ENCODE peak calls at places on chromosomes 6 and 20, in four cellular contexts. I is HepG2, Q is K562, A is SK-N-SH. Y is an unnamed sample.

GRCh38 chr6:148441454-148441911 is 98.8 kb downstream of the SASH1 start:
- DNase-seq in I (peak; percentile 35), Q (no peak), A (no peak), Y (peak; percentile 66)

GRCh38 chr6:157667211-157668033 is 155.6 kb upstream of the SNX9 start:
- DNase-seq in I (peak; percentile 58), Q (peak; percentile 82), A (peak; percentile 77), Y (peak; percentile 53)

GRCh38 chr6:166569206-166569605 is 17.3 kb downstream of the RAMACL start:
- DNase-seq in I (no peak), Q (no peak), A (no peak), Y (no peak)

GRCh38 chr6:109056661-109057060 is 38.0 kb downstream of the SESN1 start:
- DNase-seq in I (no peak), Q (peak; percentile 19), A (no peak), Y (no peak)

GRCh38 chr20:1423625-1424106 is 30.8 kb upstream of the FKBP1A start:
- DNase-seq in I (peak; percentile 92), Q (peak; percentile 84), A (no peak), Y (peak; percentile 67)

GRCh38 chr20:19992996-19993908 is 23.9 kb upstream of the NAA20 start:
- DNase-seq in I (peak; percentile 43), Q (peak; percentile 13), A (peak; percentile 51), Y (peak; percentile 67)

GRCh38 chr6:158122048-158122447 is 46.0 kb downstream of the SERAC1 start:
- DNase-seq in I (peak; percentile 56), Q (no peak), A (no peak), Y (no peak)

GRCh38 chr6:38146021-38146657 is 326.6 kb downstream of the ZFAND3 start:
- DNase-seq in I (no peak), Q (no peak), A (no peak), Y (no peak)

GRCh38 chr6:14530385-14530784 is 412.8 kb downstream of the CD83 start:
- DNase-seq in I (no peak), Q (no peak), A (no peak), Y (no peak)

GRCh38 chr20:56893206-56893605 is 264.1 kb downstream of the TFAP2C start:
- DNase-seq in I (no peak), Q (peak; percentile 3), A (no peak), Y (no peak)

GRCh38 chr20:60835883-60836282 is 416.2 kb upstream of the CDH4 start:
- DNase-seq in I (no peak), Q (no peak), A (no peak), Y (no peak)

GRCh38 chr20:59165794-59166709 is 2.4 kb downstream of the ZNF831 start:
- DNase-seq in I (no peak), Q (no peak), A (no peak), Y (no peak)

GRCh38 chr20:49635171-49635570 is 67.2 kb upstream of the PTGIS start:
- DNase-seq in I (no peak), Q (no peak), A (peak; percentile 49), Y (no peak)

GRCh38 chr6:31386099-31386498 is 17.3 kb upstream of the MICA start:
- DNase-seq in I (no peak), Q (no peak), A (no peak), Y (no peak)

GRCh38 chr6:30260036-30260504 is 46.9 kb upstream of the TRIM26 start:
- DNase-seq in I (no peak), Q (no peak), A (no peak), Y (no peak)

GRCh38 chr6:3455490-3456394 is 1.1 kb downstream of the SLC22A23 start:
- DNase-seq in I (peak; percentile 38), Q (peak; percentile 56), A (peak; percentile 53), Y (no peak)

GRCh38 chr6:71886184-71887005 is at the start of gene RIMS1:
- DNase-seq in I (no peak), Q (no peak), A (peak; percentile 85), Y (no peak)

GRCh38 chr6:150589828-150590227 is 9.9 kb upstream of the PLEKHG1 start:
- DNase-seq in I (no peak), Q (no peak), A (no peak), Y (no peak)
- H2AFZ ChIP-seq in I (no peak overlapping the region), Q (no peak overlapping the region), A (no peak overlapping the region), Y (no peak overlapping the region)

DNA sequence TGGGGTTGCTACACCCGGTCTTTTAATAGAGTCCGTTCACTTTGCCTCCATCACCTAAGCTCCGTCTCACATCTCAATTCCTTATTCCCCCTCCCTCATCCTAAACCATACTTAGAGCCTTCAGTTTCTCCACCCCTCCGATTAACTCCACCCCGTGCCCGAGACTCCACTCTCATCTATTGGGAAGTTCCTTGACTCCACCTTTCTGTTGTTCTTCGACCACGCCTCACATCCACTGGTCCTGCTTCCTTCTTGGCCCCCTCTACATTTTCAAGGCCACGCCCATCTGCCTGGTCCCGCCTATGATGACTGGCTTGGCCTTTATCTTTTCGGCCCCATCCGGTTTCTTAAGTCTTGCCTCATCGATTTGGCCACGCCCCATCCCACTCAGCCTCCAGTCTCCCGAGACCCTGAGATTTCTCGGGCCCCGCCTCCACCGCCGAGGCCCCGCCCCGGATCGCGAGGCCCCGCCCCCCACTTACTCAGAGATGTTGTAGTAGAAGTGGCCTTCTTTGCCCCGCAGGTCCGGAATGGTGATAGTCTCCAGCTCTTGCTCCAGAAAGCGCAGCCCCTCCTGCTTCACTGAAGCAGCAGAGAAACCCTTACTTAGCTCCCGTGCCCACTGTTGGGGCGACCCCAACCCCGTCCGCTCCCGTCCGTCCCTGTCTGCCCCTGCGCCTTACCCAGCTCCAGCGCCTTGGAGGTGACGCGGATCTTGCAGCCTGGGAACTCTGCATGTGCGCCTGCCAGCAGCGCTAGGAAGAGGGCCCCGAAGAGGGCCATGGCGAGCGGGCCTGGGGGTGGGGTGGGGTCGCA is 1.1 kb downstream of the PLTP start:
- DNase-seq in I (no peak), Q (peak; percentile 100), A (peak; percentile 96), Y (peak; percentile 96)
- TF ChIP-seq REST in I (no peak), Q (no peak), A (no peak), Y (no peak)

GRCh38 chr6:119453242-119453641 is 103.7 kb upstream of the MAN1A1 start:
- DNase-seq in I (no peak), Q (no peak), A (no peak), Y (no peak)
- H2AFZ ChIP-seq in I (no peak overlapping the region), Q (peak overlapping the region; percentile 28), A (no peak overlapping the region), Y (no peak overlapping the region)

GRCh38 chr20:14336667-14337066 is 745 bp downstream of the FLRT3 start:
- DNase-seq in I (peak; percentile 12), Q (no peak), A (no peak), Y (no peak)

GRCh38 chr20:14334306-14334930 is 3.0 kb downstream of the FLRT3 start:
- DNase-seq in I (peak; percentile 48), Q (no peak), A (peak; percentile 37), Y (no peak)

GRCh38 chr20:14333734-14334133 is 3.7 kb downstream of the FLRT3 start:
- DNase-seq in I (no peak), Q (no peak), A (no peak), Y (no peak)

GRCh38 chr20:14335122-14335521 is 2.3 kb downstream of the FLRT3 start:
- DNase-seq in I (no peak), Q (no peak), A (no peak), Y (no peak)

GRCh38 chr20:14337400-14338171 is at the start of gene FLRT3:
- DNase-seq in I (peak; percentile 93), Q (peak; percentile 4), A (peak; percentile 63), Y (peak; percentile 83)
- TF ChIP-seq REST in I (peak; percentile 33), Q (no peak), A (no peak), Y (no peak)

DNA sequence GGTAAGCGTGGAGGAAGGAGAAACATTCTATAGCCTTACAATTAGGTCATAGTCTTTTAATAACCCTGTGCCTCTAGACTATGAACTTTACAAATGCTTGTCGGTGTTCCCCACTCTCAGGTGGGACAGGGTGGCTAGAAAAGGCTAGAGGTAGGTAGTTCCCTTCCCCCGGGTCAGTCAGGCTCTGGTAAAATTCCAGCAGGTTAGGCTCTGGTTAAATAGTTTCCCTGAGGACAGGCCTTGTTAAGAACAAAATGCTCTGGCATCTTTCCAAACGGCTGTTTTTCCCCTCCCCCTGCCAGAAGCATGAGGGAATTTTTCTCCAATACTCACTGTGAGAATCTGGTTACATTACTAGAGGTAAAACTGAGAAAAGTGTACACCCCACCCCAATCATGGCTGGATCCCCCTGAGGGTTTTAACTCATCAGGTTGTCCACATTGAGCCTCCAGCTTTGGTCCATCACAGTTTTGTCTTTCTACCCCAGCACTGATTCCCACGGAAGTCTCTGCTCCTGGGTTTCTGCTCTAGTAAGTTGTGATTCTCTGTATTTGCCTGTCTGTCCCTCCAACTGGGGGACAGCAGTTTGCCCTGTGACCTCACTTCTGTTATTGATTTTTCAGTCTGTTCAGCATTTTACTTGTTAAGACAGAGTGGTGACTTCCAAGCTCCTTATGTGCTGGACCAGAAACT is 84.7 kb upstream of the ADGRF1 start:
- DNase-seq in I (peak; percentile 91), Q (peak; percentile 50), A (no peak), Y (no peak)
- H2AFZ ChIP-seq in I (peak overlapping the region; percentile 88), Q (peak overlapping the region; percentile 73), A (no peak overlapping the region), Y (peak overlapping the region; percentile 37)

DNA sequence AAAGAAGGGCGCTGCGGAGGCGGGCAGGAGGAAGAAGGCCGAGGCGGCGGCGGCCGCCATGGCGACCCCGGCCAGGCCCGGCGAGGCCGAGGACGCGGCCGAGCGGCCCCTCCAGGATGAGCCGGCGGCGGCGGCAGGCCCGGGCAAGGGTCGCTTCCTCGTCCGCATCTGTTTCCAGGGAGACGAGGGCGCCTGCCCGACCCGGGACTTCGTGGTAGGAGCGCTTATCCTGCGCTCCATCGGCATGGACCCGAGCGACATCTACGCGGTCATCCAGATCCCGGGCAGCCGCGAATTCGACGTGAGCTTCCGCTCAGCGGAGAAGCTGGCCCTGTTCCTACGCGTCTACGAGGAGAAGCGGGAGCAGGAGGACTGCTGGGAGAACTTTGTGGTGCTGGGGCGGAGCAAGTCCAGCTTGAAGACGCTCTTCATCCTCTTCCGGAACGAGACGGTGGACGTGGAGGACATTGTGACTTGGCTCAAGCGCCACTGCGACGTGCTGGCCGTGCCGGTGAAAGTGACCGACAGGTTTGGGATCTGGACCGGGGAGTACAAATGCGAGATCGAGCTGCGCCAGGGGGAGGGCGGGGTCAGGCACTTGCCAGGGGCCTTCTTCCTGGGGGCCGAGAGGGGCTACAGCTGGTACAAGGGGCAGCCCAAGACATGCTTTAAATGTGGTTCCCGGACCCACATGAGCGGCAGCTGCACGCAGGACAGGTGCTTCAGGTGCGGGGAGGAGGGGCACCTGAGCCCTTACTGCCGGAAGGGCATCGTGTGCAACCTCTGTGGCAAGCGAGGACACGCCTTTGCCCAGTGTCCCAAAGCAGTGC is 770 bp downstream of the ZCCHC3 start:
- DNase-seq in I (peak; percentile 35), Q (peak; percentile 70), A (peak; percentile 65), Y (no peak)
- TF ChIP-seq REST in I (no peak), Q (no peak), A (no peak), Y (no peak)

GRCh38 chr20:63864545-63864977 is 509 bp upstream of the TPD52L2 start:
- DNase-seq in I (no peak), Q (no peak), A (no peak), Y (no peak)

GRCh38 chr20:63861981-63862901 is 943 bp downstream of the ABHD16B start:
- DNase-seq in I (no peak), Q (no peak), A (no peak), Y (no peak)

GRCh38 chr20:63863021-63863797 is 1.9 kb upstream of the TPD52L2 start:
- DNase-seq in I (peak; percentile 87), Q (no peak), A (no peak), Y (no peak)

GRCh38 chr20:63864978-63865640 is at the start of gene TPD52L2:
- DNase-seq in I (peak; percentile 100), Q (peak; percentile 99), A (peak; percentile 98), Y (peak; percentile 100)

GRCh38 chr20:63863798-63864544 is 1.1 kb upstream of the TPD52L2 start:
- DNase-seq in I (peak; percentile 90), Q (peak; percentile 93), A (peak; percentile 77), Y (peak; percentile 60)
- H2AFZ ChIP-seq in I (no peak overlapping the region), Q (peak overlapping the region; percentile 81), A (peak overlapping the region; percentile 87), Y (no peak overlapping the region)

GRCh38 chr20:51221791-51222408 is 199.0 kb upstream of the KCNG1 start:
- DNase-seq in I (no peak), Q (peak; percentile 8), A (no peak), Y (peak; percentile 40)
- TF ChIP-seq REST in I (no peak), Q (no peak), A (no peak), Y (no peak)

Y was measured in HCT116.